ENCODE peak calls at places on chromosomes 3 and 15, in seven cellular contexts. Y, E, I, G, K, Q and W are unnamed samples.

GRCh38 chr3:13040381-13041074 is 32.7 kb downstream of the IQSEC1 start:
- DNase-seq in Y (no peak), E (peak), I (peak), G (no peak), K (no peak), Q (no peak), W (no peak)

GRCh38 chr3:100440895-100441294 is 39.6 kb downstream of the LNP1 start:
- DNase-seq in Y (no peak), E (no peak), I (peak), G (no peak), K (no peak), Q (no peak), W (no peak)

GRCh38 chr15:74523982-74524381 is 17.0 kb upstream of the ARID3B start:
- DNase-seq in Y (no peak), E (no peak), I (no peak), G (no peak), K (no peak), Q (no peak), W (no peak)

GRCh38 chr3:9122732-9123364 is 126.6 kb downstream of the SRGAP3 start:
- DNase-seq in Y (no peak), E (no peak), I (no peak), G (no peak), K (peak), Q (no peak), W (peak)

GRCh38 chr3:67647390-67647878 is 7.0 kb downstream of the SUCLG2 start:
- DNase-seq in Y (peak), E (no peak), I (no peak), G (peak), K (peak), Q (no peak), W (peak)

GRCh38 chr3:196998966-196999760 is 30.5 kb downstream of the MELTF start:
- DNase-seq in Y (no peak), E (no peak), I (no peak), G (no peak), K (no peak), Q (no peak), W (no peak)

GRCh38 chr15:57697588-57697987 is 8.9 kb upstream of the POLR2M start:
- DNase-seq in Y (no peak), E (no peak), I (no peak), G (no peak), K (no peak), Q (no peak), W (no peak)

GRCh38 chr15:77104155-77104554 is 33.2 kb upstream of the TSPAN3 start:
- DNase-seq in Y (peak), E (no peak), I (no peak), G (no peak), K (no peak), Q (no peak), W (no peak)

GRCh38 chr3:24475945-24476344 is 18.7 kb downstream of the THRB start:
- DNase-seq in Y (no peak), E (no peak), I (no peak), G (peak), K (no peak), Q (no peak), W (no peak)

GRCh38 chr15:38668433-38669159 is 104.0 kb upstream of the RASGRP1 start:
- DNase-seq in Y (no peak), E (no peak), I (no peak), G (no peak), K (no peak), Q (no peak), W (no peak)

GRCh38 chr15:81312790-81313543 is 11.0 kb downstream of the STARD5 start:
- DNase-seq in Y (peak), E (no peak), I (no peak), G (peak), K (peak), Q (no peak), W (peak)

GRCh38 chr15:80404057-80404718 is at the start of gene ARNT2:
- DNase-seq in Y (no peak), E (peak), I (no peak), G (peak), K (no peak), Q (peak), W (peak)

GRCh38 chr3:50117120-50117519 is 28.4 kb downstream of the RBM5 start:
- DNase-seq in Y (no peak), E (no peak), I (no peak), G (no peak), K (no peak), Q (no peak), W (no peak)

GRCh38 chr3:105786241-105786640 is 82.6 kb downstream of the CBLB start:
- DNase-seq in Y (no peak), E (no peak), I (no peak), G (no peak), K (no peak), Q (no peak), W (no peak)

GRCh38 chr15:34721802-34722795 is 32.7 kb downstream of the GJD2 start:
- DNase-seq in Y (peak), E (peak), I (peak), G (peak), K (peak), Q (peak), W (no peak)

GRCh38 chr3:182651461-182651860 is 141.8 kb upstream of the ATP11B start:
- DNase-seq in Y (no peak), E (no peak), I (no peak), G (no peak), K (no peak), Q (no peak), W (no peak)

GRCh38 chr15:72231847-72232461 is 964 bp upstream of the PKM start:
- DNase-seq in Y (peak), E (peak), I (peak), G (peak), K (peak), Q (no peak), W (peak)

GRCh38 chr3:10512687-10513086 is 7.3 kb upstream of the ATP2B2 start:
- DNase-seq in Y (no peak), E (no peak), I (no peak), G (no peak), K (no peak), Q (no peak), W (no peak)

GRCh38 chr3:140273542-140274195 is 338.7 kb downstream of the CLSTN2 start:
- DNase-seq in Y (no peak), E (no peak), I (no peak), G (no peak), K (no peak), Q (no peak), W (peak)

GRCh38 chr3:107680698-107681097 is 157.9 kb downstream of the BBX start:
- DNase-seq in Y (no peak), E (no peak), I (no peak), G (no peak), K (peak), Q (no peak), W (no peak)

GRCh38 chr15:66014639-66015182 is 145.4 kb downstream of the RAB11A start:
- DNase-seq in Y (no peak), E (no peak), I (no peak), G (no peak), K (no peak), Q (no peak), W (no peak)

GRCh38 chr15:59200560-59200959 is 6.1 kb upstream of the LDHAL6B start:
- DNase-seq in Y (no peak), E (no peak), I (no peak), G (no peak), K (peak), Q (no peak), W (peak)

GRCh38 chr15:83734487-83734886 is 80.6 kb downstream of the ADAMTSL3 start:
- DNase-seq in Y (no peak), E (no peak), I (no peak), G (peak), K (peak), Q (peak), W (no peak)

GRCh38 chr3:81684739-81685395 is 76.6 kb downstream of the GBE1 start:
- DNase-seq in Y (no peak), E (no peak), I (no peak), G (peak), K (peak), Q (no peak), W (peak)

GRCh38 chr3:188021041-188021440 is 132.9 kb upstream of the LPP start:
- DNase-seq in Y (no peak), E (no peak), I (no peak), G (no peak), K (no peak), Q (no peak), W (no peak)

GRCh38 chr3:170689218-170689874 is 103.5 kb upstream of the SLC7A14 start:
- DNase-seq in Y (peak), E (no peak), I (no peak), G (peak), K (peak), Q (no peak), W (peak)

GRCh38 chr3:58518304-58518789 is 18.6 kb downstream of the ACOX2 start:
- DNase-seq in Y (no peak), E (no peak), I (no peak), G (no peak), K (no peak), Q (no peak), W (no peak)

GRCh38 chr3:175260145-175260794 is 401.1 kb downstream of the NAALADL2 start:
- DNase-seq in Y (no peak), E (no peak), I (no peak), G (no peak), K (peak), Q (no peak), W (no peak)

GRCh38 chr3:110933786-110934415 is 137.7 kb upstream of the NECTIN3 start:
- DNase-seq in Y (no peak), E (no peak), I (no peak), G (no peak), K (peak), Q (no peak), W (no peak)

GRCh38 chr3:188749010-188749617 is 422.7 kb upstream of the TPRG1 start:
- DNase-seq in Y (peak), E (peak), I (peak), G (peak), K (peak), Q (peak), W (peak)

GRCh38 chr3:188111002-188111584 is 42.9 kb upstream of the LPP start:
- DNase-seq in Y (no peak), E (no peak), I (no peak), G (peak), K (no peak), Q (no peak), W (no peak)

GRCh38 chr3:105866656-105867653 is 1.9 kb downstream of the CBLB start:
- DNase-seq in Y (peak), E (no peak), I (peak), G (no peak), K (peak), Q (no peak), W (no peak)

GRCh38 chr3:61600195-61600594 is 38.8 kb downstream of the PTPRG start:
- DNase-seq in Y (no peak), E (no peak), I (no peak), G (no peak), K (no peak), Q (no peak), W (no peak)

GRCh38 chr15:76368135-76368588 is 31.6 kb downstream of the ISL2 start:
- DNase-seq in Y (no peak), E (no peak), I (no peak), G (no peak), K (no peak), Q (no peak), W (no peak)

GRCh38 chr3:21673393-21673792 is 77.6 kb downstream of the ZNF385D start:
- DNase-seq in Y (no peak), E (no peak), I (no peak), G (no peak), K (no peak), Q (no peak), W (no peak)